ENCODE peak calls at places on chromosome 6, in ten cellular contexts. G, O, Q, R, E, K, L, S, P and M are unnamed samples.

GRCh38 chr6:134310206-134310605 is 7.7 kb downstream of the SGK1 start:
- DNase-seq in G (no peak), O (no peak), Q (no peak), R (peak; percentile 77), E (peak; percentile 43), K (no peak), L (no peak), S (no peak), P (peak; percentile 35), M (no peak)

GRCh38 chr6:119201486-119201885 is 123.0 kb upstream of the FAM184A start:
- DNase-seq in G (no peak), O (no peak), Q (no peak), R (no peak), E (no peak), K (no peak), L (no peak), S (no peak), P (no peak), M (no peak)

GRCh38 chr6:1170793-1171192 is 141.1 kb upstream of the FOXQ1 start:
- DNase-seq in G (no peak), O (no peak), Q (no peak), R (no peak), E (no peak), K (no peak), L (no peak), S (peak; percentile 52), P (no peak), M (no peak)

GRCh38 chr6:35327349-35328027 is 14.9 kb upstream of the PPARD start:
- DNase-seq in G (peak; percentile 67), O (peak; percentile 72), Q (peak; percentile 48), R (peak; percentile 47), E (peak; percentile 56), K (no peak), L (peak; percentile 91), S (peak; percentile 80), P (peak; percentile 55), M (peak; percentile 84)

GRCh38 chr6:109314313-109314712 is 68.0 kb downstream of the CD164 start:
- DNase-seq in G (no peak), O (no peak), Q (no peak), R (no peak), E (no peak), K (no peak), L (no peak), S (no peak), P (no peak), M (no peak)

GRCh38 chr6:127851197-127851596 is 49.7 kb downstream of the THEMIS start:
- DNase-seq in G (no peak), O (no peak), Q (no peak), R (peak; percentile 64), E (peak; percentile 38), K (no peak), L (no peak), S (no peak), P (peak; percentile 26), M (no peak)

GRCh38 chr6:130178692-130179091 is 44.1 kb downstream of the SAMD3 start:
- DNase-seq in G (no peak), O (no peak), Q (no peak), R (peak; percentile 98), E (peak; percentile 95), K (no peak), L (no peak), S (no peak), P (peak; percentile 97), M (no peak)

GRCh38 chr6:114140416-114140815 is 169.5 kb upstream of the HDAC2 start:
- DNase-seq in G (no peak), O (no peak), Q (no peak), R (no peak), E (no peak), K (no peak), L (no peak), S (no peak), P (peak; percentile 13), M (no peak)

GRCh38 chr6:92967352-92967751 is 452.0 kb downstream of the EPHA7 start:
- DNase-seq in G (no peak), O (no peak), Q (no peak), R (no peak), E (no peak), K (no peak), L (no peak), S (no peak), P (no peak), M (no peak)

GRCh38 chr6:152637422-152638047 is 373 bp upstream of the SYNE1 start:
- DNase-seq in G (no peak), O (no peak), Q (no peak), R (peak; percentile 14), E (no peak), K (no peak), L (no peak), S (no peak), P (peak; percentile 59), M (no peak)

GRCh38 chr6:106536863-106537262 is 92.4 kb downstream of the RTN4IP1 start:
- DNase-seq in G (no peak), O (no peak), Q (no peak), R (peak; percentile 46), E (no peak), K (no peak), L (no peak), S (no peak), P (peak; percentile 41), M (no peak)

GRCh38 chr6:141848029-141848890 is 284.5 kb upstream of the GJE1 start:
- DNase-seq in G (no peak), O (no peak), Q (no peak), R (peak; percentile 32), E (no peak), K (no peak), L (no peak), S (no peak), P (peak; percentile 1), M (no peak)

GRCh38 chr6:133099573-133099972 is 141.6 kb upstream of the EYA4 start:
- DNase-seq in G (no peak), O (no peak), Q (no peak), R (peak; percentile 95), E (peak; percentile 66), K (no peak), L (no peak), S (no peak), P (peak; percentile 98), M (no peak)

GRCh38 chr6:2764610-2765165 is 505 bp upstream of the WRNIP1 start:
- DNase-seq in G (no peak), O (peak; percentile 67), Q (peak; percentile 51), R (peak; percentile 76), E (peak; percentile 69), K (peak; percentile 75), L (peak; percentile 87), S (peak; percentile 39), P (peak; percentile 70), M (peak; percentile 69)

GRCh38 chr6:50994026-50994720 is 175.5 kb downstream of the TFAP2B start:
- DNase-seq in G (no peak), O (no peak), Q (no peak), R (no peak), E (no peak), K (no peak), L (no peak), S (no peak), P (no peak), M (no peak)

GRCh38 chr6:108831104-108831503 is 17.1 kb upstream of the ARMC2 start:
- DNase-seq in G (no peak), O (no peak), Q (peak; percentile 56), R (no peak), E (no peak), K (no peak), L (no peak), S (no peak), P (no peak), M (no peak)

GRCh38 chr6:31400467-31401289 is 2.7 kb upstream of the MICA start:
- DNase-seq in G (peak; percentile 88), O (peak; percentile 92), Q (peak; percentile 85), R (peak; percentile 53), E (peak; percentile 40), K (peak; percentile 91), L (peak; percentile 96), S (peak; percentile 12), P (peak; percentile 34), M (peak; percentile 64)

GRCh38 chr6:5112065-5112799 is 27.1 kb downstream of the PPP1R3G start:
- DNase-seq in G (no peak), O (no peak), Q (no peak), R (peak; percentile 86), E (peak; percentile 67), K (peak; percentile 35), L (no peak), S (no peak), P (peak; percentile 52), M (no peak)

GRCh38 chr6:137589067-137589848 is 95.1 kb upstream of the OLIG3 start:
- DNase-seq in G (no peak), O (no peak), Q (no peak), R (peak; percentile 35), E (peak; percentile 29), K (no peak), L (no peak), S (peak; percentile 7), P (peak; percentile 50), M (peak; percentile 54)

GRCh38 chr6:47479874-47480273 is 2.3 kb downstream of the CD2AP start:
- DNase-seq in G (no peak), O (no peak), Q (no peak), R (no peak), E (no peak), K (no peak), L (no peak), S (no peak), P (no peak), M (no peak)
- H3K4me3 ChIP-seq in G (no peak overlapping the region), O (peak overlapping the region; percentile 85), Q (no peak overlapping the region), R (peak overlapping the region; percentile 91), E (peak overlapping the region; percentile 89), K (no peak overlapping the region), L (no peak overlapping the region), S (peak overlapping the region; percentile 53), P (no peak overlapping the region), M (peak overlapping the region; percentile 3)

GRCh38 chr6:80021591-80021990 is 17.1 kb downstream of the TTK start:
- DNase-seq in G (no peak), O (no peak), Q (no peak), R (no peak), E (no peak), K (no peak), L (no peak), S (no peak), P (no peak), M (no peak)
- H3K36me3 ChIP-seq in G (no peaks in the 10 kb centered on the region), O (no peaks in the 10 kb centered on the region), Q (no peaks in the 10 kb centered on the region), R (no peaks in the 10 kb centered on the region), E (no peaks in the 10 kb centered on the region), K (no peaks in the 10 kb centered on the region), L (no peaks in the 10 kb centered on the region), S (no peaks in the 10 kb centered on the region), P (no peaks in the 10 kb centered on the region), M (peaks cover 16% of the 10 kb centered on the region)

GRCh38 chr6:3848925-3849605 is at the start of gene FAM50B:
- DNase-seq in G (peak; percentile 92), O (peak; percentile 94), Q (peak; percentile 91), R (peak; percentile 79), E (peak; percentile 80), K (peak; percentile 96), L (peak; percentile 97), S (peak; percentile 65), P (peak; percentile 80), M (peak; percentile 98)
- H3K4me3 ChIP-seq in G (peak within 1 kb of the TSS; percentile 29), O (peak within 1 kb of the TSS; percentile 63), Q (peak within 1 kb of the TSS; percentile 53), R (peak within 1 kb of the TSS; percentile 61), E (peak within 1 kb of the TSS; percentile 70), K (peak within 1 kb of the TSS; percentile 53), L (peak within 1 kb of the TSS; percentile 36), S (no peak within 1 kb of the TSS), P (peak within 1 kb of the TSS; percentile 65), M (peak within 1 kb of the TSS; percentile 71)

DNA sequence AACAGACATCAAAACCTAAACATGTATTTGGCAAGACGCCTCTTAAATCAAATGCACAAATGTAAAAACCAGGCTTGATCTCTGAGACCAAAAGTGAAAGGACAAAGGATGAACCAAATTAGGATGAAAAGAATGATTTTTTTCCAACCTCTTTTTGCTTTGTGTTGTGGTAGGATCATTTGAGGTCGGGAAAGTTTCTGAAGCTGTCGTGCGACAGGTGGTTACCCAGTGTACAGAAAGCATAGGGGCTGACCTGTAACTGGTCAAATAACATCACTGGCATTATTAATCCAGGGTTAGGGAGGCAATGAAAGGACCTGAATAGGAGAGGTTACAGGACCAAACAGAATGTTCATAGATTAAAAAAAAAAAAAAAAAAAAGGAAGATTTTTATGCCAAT is 18.1 kb upstream of the NOL7 start:
- DNase-seq in G (no peak), O (no peak), Q (no peak), R (no peak), E (no peak), K (no peak), L (no peak), S (no peak), P (no peak), M (no peak)
- H3K36me3 ChIP-seq in G (no peaks in the 10 kb centered on the region), O (peaks cover 76% of the 10 kb centered on the region), Q (peaks cover 41% of the 10 kb centered on the region), R (peaks cover 2% of the 10 kb centered on the region), E (peaks cover 4% of the 10 kb centered on the region), K (peaks cover 91% of the 10 kb centered on the region), L (peaks cover 100% of the 10 kb centered on the region), S (peaks cover 49% of the 10 kb centered on the region), P (peaks cover 16% of the 10 kb centered on the region), M (peaks cover 6% of the 10 kb centered on the region)